ENCODE peak calls at places on chromosomes 7 and 10, in ten cellular contexts. P is SJSA1, G is neural progenitor cell, T is aorta, N is cardiac muscle cell, K is H9, H is ovary, Y is tibial artery, O is stomach, M is GM23248. S is an unnamed sample.

GRCh38 chr10:68154211-68154497 is 44.9 kb downstream of the MYPN start:
- DNase-seq in N (peak; percentile 31), O (no peak), Y (no peak), H (peak; percentile 75), T (no peak), P (no peak), M (peak; percentile 22), K (peak; percentile 36), G (peak; percentile 29), S (no peak)

GRCh38 chr7:124777268-124777667 is 11.7 kb upstream of the GPR37 start:
- DNase-seq in T (no peak), P (no peak), K (no peak), G (no peak), Y (no peak), O (no peak), M (no peak), H (no peak), N (no peak), S (no peak)

GRCh38 chr7:54187886-54188518 is 354.2 kb upstream of the VSTM2A start:
- DNase-seq in Y (no peak), M (no peak), T (no peak), P (no peak), K (no peak), H (no peak), N (no peak), O (no peak), G (no peak), S (no peak)

GRCh38 chr7:83457022-83457892 is 191.7 kb downstream of the SEMA3E start:
- DNase-seq in P (no peak), T (no peak), G (no peak), Y (no peak), N (no peak), K (no peak), O (no peak), H (no peak), M (peak; percentile 28), S (no peak)

GRCh38 chr7:32500922-32501341 is 5.6 kb downstream of the AVL9 start:
- DNase-seq in O (no peak), N (no peak), H (no peak), P (no peak), T (no peak), Y (no peak), G (no peak), M (peak; percentile 83), K (no peak), S (no peak)

GRCh38 chr10:12299222-12299973 is 49.9 kb upstream of the CAMK1D start:
- DNase-seq in M (no peak), K (no peak), G (no peak), H (no peak), T (peak; percentile 10), N (no peak), P (no peak), Y (no peak), O (peak; percentile 33), S (peak; percentile 58)

GRCh38 chr7:108442039-108442568 is 14.1 kb downstream of the NRCAM start:
- DNase-seq in Y (no peak), O (no peak), H (no peak), N (no peak), M (no peak), G (no peak), P (no peak), K (no peak), T (no peak), S (no peak)

GRCh38 chr10:5553400-5554170 is 28.8 kb downstream of the CALML3 start:
- DNase-seq in N (no peak), G (no peak), T (peak; percentile 61), K (no peak), P (no peak), M (no peak), O (no peak), H (no peak), Y (peak; percentile 26), S (peak; percentile 30)

GRCh38 chr7:64878684-64879083 is 24.4 kb upstream of the ZNF273 start:
- DNase-seq in T (no peak), G (no peak), M (peak; percentile 17), Y (no peak), P (no peak), N (no peak), O (no peak), H (no peak), K (no peak), S (no peak)

GRCh38 chr7:8379264-8379663 is 54.1 kb upstream of the NXPH1 start:
- DNase-seq in N (no peak), P (no peak), H (no peak), O (no peak), G (peak; percentile 27), K (no peak), Y (no peak), M (no peak), T (no peak), S (no peak)

GRCh38 chr10:61840403-61840802 is 61.1 kb upstream of the ARID5B start:
- DNase-seq in T (no peak), G (no peak), P (no peak), K (no peak), Y (no peak), N (no peak), M (no peak), O (no peak), H (no peak), S (no peak)

GRCh38 chr10:113576853-113577252 is 24.0 kb downstream of the HABP2 start:
- DNase-seq in H (no peak), M (peak; percentile 56), N (peak; percentile 79), Y (no peak), O (no peak), K (no peak), T (no peak), G (peak; percentile 67), P (no peak), S (no peak)

GRCh38 chr7:155763721-155764431 is 48.4 kb downstream of the SHH start:
- DNase-seq in N (no peak), O (no peak), G (no peak), H (no peak), Y (no peak), M (no peak), T (no peak), K (no peak), P (no peak), S (no peak)

GRCh38 chr10:77681839-77682238 is 44.2 kb upstream of the KCNMA1 start:
- DNase-seq in M (no peak), H (no peak), Y (no peak), N (no peak), P (peak; percentile 22), T (no peak), K (no peak), G (no peak), O (no peak), S (no peak)

GRCh38 chr7:103597606-103598005 is 151.6 kb upstream of the SLC26A5 start:
- DNase-seq in O (no peak), Y (no peak), T (no peak), M (no peak), N (no peak), P (no peak), K (no peak), G (no peak), H (no peak), S (no peak)

GRCh38 chr10:113041841-113042745 is 92.0 kb downstream of the TCF7L2 start:
- DNase-seq in K (no peak), P (no peak), Y (no peak), T (no peak), O (no peak), G (no peak), N (no peak), H (no peak), M (peak; percentile 57), S (no peak)

GRCh38 chr7:94344826-94345225 is 49.9 kb upstream of the COL1A2 start:
- DNase-seq in T (no peak), K (no peak), Y (no peak), H (no peak), N (no peak), M (peak; percentile 58), G (no peak), O (no peak), P (no peak), S (no peak)

GRCh38 chr10:71634531-71635164 is 84.9 kb downstream of the C10orf105 start:
- DNase-seq in M (no peak), O (peak; percentile 68), Y (no peak), K (no peak), H (no peak), T (no peak), P (no peak), N (peak; percentile 54), G (no peak), S (no peak)
- H3K4me1 ChIP-seq in M (no peaks in the 10 kb centered on the region), O (peaks cover 15% of the 10 kb centered on the region), Y (no peaks in the 10 kb centered on the region), K (peaks cover 37% of the 10 kb centered on the region), H (peaks cover 4% of the 10 kb centered on the region), T (no peaks in the 10 kb centered on the region), P (no peaks in the 10 kb centered on the region), N (peaks cover 31% of the 10 kb centered on the region), G (peaks cover 87% of the 10 kb centered on the region), S (peaks cover 15% of the 10 kb centered on the region)

GRCh38 chr7:118078015-118078414 is 105.9 kb upstream of the LSM8 start:
- DNase-seq in P (no peak), M (no peak), T (no peak), N (no peak), H (no peak), O (no peak), G (no peak), Y (no peak), K (no peak), S (no peak)
- H3K4me1 ChIP-seq in P (peaks cover 13% of the 10 kb centered on the region), M (no peaks in the 10 kb centered on the region), T (no peaks in the 10 kb centered on the region), N (no peaks in the 10 kb centered on the region), H (no peaks in the 10 kb centered on the region), O (no peaks in the 10 kb centered on the region), G (no peaks in the 10 kb centered on the region), Y (no peaks in the 10 kb centered on the region), K (no peaks in the 10 kb centered on the region), S (no peaks in the 10 kb centered on the region)

GRCh38 chr7:115827305-115828045 is 203.1 kb downstream of the TFEC start:
- DNase-seq in G (peak; percentile 3), H (no peak), Y (no peak), K (no peak), N (no peak), P (no peak), T (no peak), O (no peak), M (no peak), S (no peak)
- H3K4me1 ChIP-seq in G (peaks cover 13% of the 10 kb centered on the region), H (no peaks in the 10 kb centered on the region), Y (no peaks in the 10 kb centered on the region), K (peaks cover 2% of the 10 kb centered on the region), N (no peaks in the 10 kb centered on the region), P (no peaks in the 10 kb centered on the region), T (no peaks in the 10 kb centered on the region), O (no peaks in the 10 kb centered on the region), M (peaks cover 7% of the 10 kb centered on the region), S (no peaks in the 10 kb centered on the region)

DNA sequence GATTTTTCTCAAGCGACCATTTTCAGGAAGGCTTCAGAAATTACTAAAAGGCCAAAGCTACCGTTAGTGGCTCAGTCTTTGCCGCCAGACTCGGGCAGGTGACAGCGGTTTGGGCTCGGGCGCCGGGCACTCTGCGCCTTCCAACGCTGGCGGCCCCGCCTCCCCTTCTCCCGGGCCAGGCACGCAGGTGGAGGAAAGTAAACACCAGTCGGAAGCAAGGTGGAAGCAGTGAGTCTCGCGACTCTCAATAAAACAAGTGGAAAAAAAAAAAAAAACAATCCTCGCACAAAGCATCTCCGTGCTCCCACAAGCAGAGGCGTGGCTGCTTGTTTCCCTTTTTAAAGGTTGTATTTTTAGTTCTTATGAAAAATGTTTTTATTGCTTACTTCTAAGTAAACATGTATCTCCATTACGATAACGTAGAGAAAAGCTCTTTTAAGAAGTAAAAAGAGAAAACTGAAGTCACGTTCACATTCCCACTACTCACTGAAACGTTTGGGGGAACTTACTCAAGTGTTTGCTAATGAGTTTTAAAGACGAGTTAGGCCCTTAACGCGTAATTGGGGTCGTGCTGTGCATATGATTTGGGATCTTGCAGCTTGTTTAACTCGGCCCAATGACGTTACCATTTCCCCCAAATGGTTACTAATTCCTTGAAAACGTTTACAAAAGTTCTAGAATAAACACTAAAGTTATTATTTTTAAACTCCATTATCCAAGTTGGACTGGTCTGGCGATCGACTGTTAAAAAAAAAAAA is 904 bp downstream of the CDCA7L start:
- DNase-seq in N (peak; percentile 47), T (no peak), P (no peak), K (peak; percentile 75), H (peak; percentile 47), G (peak; percentile 61), Y (no peak), O (peak; percentile 86), M (peak; percentile 53), S (peak; percentile 84)
- H3K4me1 ChIP-seq in N (peaks cover 48% of the 10 kb centered on the region), T (no peaks in the 10 kb centered on the region), P (peaks cover 13% of the 10 kb centered on the region), K (peaks cover 6% of the 10 kb centered on the region), H (peaks cover 1% of the 10 kb centered on the region), G (peaks cover 29% of the 10 kb centered on the region), Y (peaks cover 22% of the 10 kb centered on the region), O (peaks cover 42% of the 10 kb centered on the region), M (peaks cover 37% of the 10 kb centered on the region), S (peaks cover 32% of the 10 kb centered on the region)

S was measured in lower lobe of right lung.